ENCODE peak calls at places on chromosome 14, in eight cellular contexts. N, S, L, Z, W, K, R and D are unnamed samples.

GRCh38 chr14:64748995-64749714 is 44.9 kb downstream of the PLEKHG3 start:
- DNase-seq in L (no peak), W (no peak), S (no peak), Z (no peak), R (no peak), N (no peak), K (no peak), D (no peak)

GRCh38 chr14:93870377-93870776 is 56.8 kb upstream of the FAM181A start:
- DNase-seq in K (no peak), L (no peak), R (no peak), Z (no peak), S (no peak), W (no peak), N (no peak), D (no peak)

GRCh38 chr14:54333511-54333910 is 63.3 kb upstream of the CDKN3 start:
- DNase-seq in S (no peak), Z (no peak), K (no peak), N (no peak), W (no peak), L (no peak), R (no peak), D (no peak)

GRCh38 chr14:95316826-95317225 is 2.9 kb downstream of the CLMN start:
- DNase-seq in L (no peak), S (no peak), W (no peak), K (no peak), N (no peak), R (no peak), Z (no peak), D (no peak)

GRCh38 chr14:49768301-49769121 is 558 bp downstream of the KLHDC2 start:
- DNase-seq in S (peak), R (peak), L (peak), Z (no peak), W (peak), N (peak), K (peak), D (no peak)

GRCh38 chr14:91228112-91229004 is 16.1 kb downstream of the GPR68 start:
- DNase-seq in R (peak), N (no peak), K (peak), Z (peak), S (peak), W (no peak), L (peak), D (no peak)

GRCh38 chr14:89061696-89062095 is 237.2 kb downstream of the TTC8 start:
- DNase-seq in K (no peak), W (no peak), L (no peak), Z (no peak), S (no peak), R (no peak), N (no peak), D (no peak)

GRCh38 chr14:99968156-99968920 is 96.9 kb upstream of the EVL start:
- DNase-seq in Z (peak), W (no peak), S (no peak), L (no peak), R (no peak), K (no peak), N (no peak), D (no peak)

GRCh38 chr14:58077621-58078020 is 74.4 kb downstream of the ARMH4 start:
- DNase-seq in L (no peak), S (no peak), K (no peak), Z (no peak), N (no peak), R (no peak), W (no peak), D (no peak)

GRCh38 chr14:34237098-34237497 is 224.9 kb downstream of the SPTSSA start:
- DNase-seq in N (no peak), L (no peak), Z (no peak), R (no peak), K (no peak), S (no peak), W (no peak), D (no peak)

GRCh38 chr14:64762044-64763034 is 58.1 kb downstream of the PLEKHG3 start:
- DNase-seq in Z (peak), W (peak), L (peak), K (no peak), N (no peak), S (peak), R (peak), D (peak)

GRCh38 chr14:92135269-92135668 is 13.5 kb downstream of the CPSF2 start:
- DNase-seq in L (no peak), Z (no peak), W (no peak), K (no peak), N (no peak), R (no peak), S (no peak), D (peak)